ENCODE peak calls at places on chromosomes 11 and 22, in five cellular contexts. U is K562, E is H1, C is HepG2, D is GM12878. B is an unnamed sample.

GRCh38 chr22:48492371-48493320 is 1335.0 kb downstream of the BRD1 start:
- DNase-seq in U (peak), E (peak), C (peak), D (peak), B (peak)

GRCh38 chr11:16985297-16985696 is 28.9 kb downstream of the PLEKHA7 start:
- DNase-seq in U (no peak), E (no peak), C (peak), D (no peak), B (no peak)

GRCh38 chr22:20494978-20495860 is at the start of gene KLHL22:
- DNase-seq in U (no peak), E (peak), C (peak), D (no peak), B (no peak)

GRCh38 chr22:20106205-20106848 is 9.6 kb upstream of the RANBP1 start:
- DNase-seq in U (no peak), E (no peak), C (no peak), D (no peak), B (no peak)

GRCh38 chr11:119832536-119832935 is 103.5 kb upstream of the NECTIN1 start:
- DNase-seq in U (no peak), E (no peak), C (peak), D (no peak), B (no peak)

GRCh38 chr11:95443386-95443785 is 212.4 kb upstream of the SESN3 start:
- DNase-seq in U (peak), E (no peak), C (peak), D (peak), B (no peak)

GRCh38 chr22:17781319-17782031 is 7.2 kb upstream of the BID start:
- DNase-seq in U (peak), E (no peak), C (peak), D (peak), B (no peak)

GRCh38 chr11:120134931-120135228 is 3.0 kb downstream of the TRIM29 start:
- DNase-seq in U (no peak), E (no peak), C (no peak), D (no peak), B (no peak)

GRCh38 chr22:31046591-31047226 is 34.4 kb upstream of the SMTN start:
- DNase-seq in U (peak), E (no peak), C (peak), D (no peak), B (no peak)

DNA sequence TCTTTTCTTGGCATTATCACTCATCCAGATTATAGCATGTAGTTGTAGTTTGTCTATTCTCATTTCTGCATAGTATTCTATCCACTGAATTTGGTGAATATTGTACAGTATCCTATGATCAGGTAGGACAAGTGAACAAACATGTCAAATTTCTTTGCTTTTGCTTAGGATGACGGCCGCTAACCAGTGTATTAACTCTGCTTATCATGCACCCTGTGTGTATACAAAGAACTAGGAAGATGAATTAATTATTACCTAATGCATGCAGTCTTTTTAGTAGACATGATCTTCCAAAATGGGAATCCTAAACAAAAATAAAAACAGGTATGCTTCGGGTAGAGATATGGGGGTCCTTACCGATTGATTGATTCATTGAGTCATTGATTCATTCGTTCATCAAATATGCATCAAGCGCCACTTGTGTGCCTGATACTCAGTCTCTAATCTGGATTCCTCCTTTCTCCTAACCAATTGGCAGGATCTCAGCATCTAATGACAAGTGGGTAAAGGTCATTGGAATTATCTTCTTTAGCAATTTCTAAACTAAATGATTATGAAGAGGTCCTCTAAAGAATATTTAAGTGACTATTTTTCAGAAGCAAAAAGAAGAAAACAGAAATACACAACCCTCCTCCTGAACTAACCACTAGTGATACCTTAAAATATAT is 27.9 kb downstream of the PRDM11 start:
- DNase-seq in U (no peak), E (no peak), C (no peak), D (no peak), B (no peak)
- TF ChIP-seq SRF in U (no peak), E (no peak), C (no peak), D (no peak), B (no peak)

GRCh38 chr11:82733444-82734119 is at the start of gene FAM181B:
- DNase-seq in U (peak), E (peak), C (no peak), D (no peak), B (no peak)

GRCh38 chr11:82734120-82734479 is 436 bp upstream of the FAM181B start:
- DNase-seq in U (no peak), E (no peak), C (no peak), D (no peak), B (no peak)

GRCh38 chr11:82731691-82732277 is 1.9 kb downstream of the FAM181B start:
- DNase-seq in U (peak), E (no peak), C (no peak), D (no peak), B (no peak)

GRCh38 chr11:82732348-82732733 is 1.3 kb downstream of the FAM181B start:
- DNase-seq in U (no peak), E (no peak), C (no peak), D (no peak), B (no peak)

DNA sequence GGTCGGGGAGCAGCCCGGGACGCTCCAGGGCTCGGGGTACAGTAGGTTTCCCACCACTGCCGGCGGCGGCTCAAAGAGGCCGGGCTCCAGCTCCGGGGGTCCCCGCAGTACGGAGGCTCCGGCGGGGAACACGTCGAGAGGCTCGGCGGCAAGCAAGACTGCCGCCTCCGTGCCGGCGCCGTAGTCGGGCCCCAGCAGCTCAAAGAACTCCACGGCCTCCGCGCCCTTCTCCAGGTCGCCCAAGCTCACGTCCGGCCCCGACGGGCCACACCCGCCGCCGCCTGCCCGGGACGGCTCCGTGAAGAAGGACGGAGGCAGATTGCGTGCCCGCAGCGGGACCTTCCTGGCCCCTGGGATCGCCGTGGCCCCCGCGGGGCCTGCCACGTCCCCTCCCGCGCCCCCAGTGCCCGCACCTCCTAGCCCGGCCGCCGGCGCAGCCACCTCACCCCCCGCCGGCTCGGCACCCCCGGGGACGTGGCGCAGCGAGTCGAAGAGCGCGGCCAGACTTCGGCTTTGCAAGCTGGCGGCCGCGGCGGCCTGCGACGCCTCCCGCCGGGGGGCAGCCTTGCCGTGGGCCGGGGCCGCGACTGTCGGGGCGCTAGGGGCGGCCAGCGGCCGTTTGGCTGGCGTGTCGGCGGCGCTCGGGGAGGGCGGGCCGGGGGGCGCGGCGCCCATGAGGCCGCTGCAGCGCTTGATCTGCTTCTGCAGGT is 775 bp downstream of the FAM181B start:
- DNase-seq in U (no peak), E (peak), C (no peak), D (no peak), B (no peak)
- H3K4me3 ChIP-seq in U (peak), E (peak), C (peak), D (no peak), B (no peak)

GRCh38 chr11:26704249-26704648 is 17.6 kb downstream of the SLC5A12 start:
- DNase-seq in U (no peak), E (no peak), C (no peak), D (no peak), B (no peak)
- TF ChIP-seq SRF in U (no peak), E (no peak), C (no peak), D (no peak), B (no peak)

DNA sequence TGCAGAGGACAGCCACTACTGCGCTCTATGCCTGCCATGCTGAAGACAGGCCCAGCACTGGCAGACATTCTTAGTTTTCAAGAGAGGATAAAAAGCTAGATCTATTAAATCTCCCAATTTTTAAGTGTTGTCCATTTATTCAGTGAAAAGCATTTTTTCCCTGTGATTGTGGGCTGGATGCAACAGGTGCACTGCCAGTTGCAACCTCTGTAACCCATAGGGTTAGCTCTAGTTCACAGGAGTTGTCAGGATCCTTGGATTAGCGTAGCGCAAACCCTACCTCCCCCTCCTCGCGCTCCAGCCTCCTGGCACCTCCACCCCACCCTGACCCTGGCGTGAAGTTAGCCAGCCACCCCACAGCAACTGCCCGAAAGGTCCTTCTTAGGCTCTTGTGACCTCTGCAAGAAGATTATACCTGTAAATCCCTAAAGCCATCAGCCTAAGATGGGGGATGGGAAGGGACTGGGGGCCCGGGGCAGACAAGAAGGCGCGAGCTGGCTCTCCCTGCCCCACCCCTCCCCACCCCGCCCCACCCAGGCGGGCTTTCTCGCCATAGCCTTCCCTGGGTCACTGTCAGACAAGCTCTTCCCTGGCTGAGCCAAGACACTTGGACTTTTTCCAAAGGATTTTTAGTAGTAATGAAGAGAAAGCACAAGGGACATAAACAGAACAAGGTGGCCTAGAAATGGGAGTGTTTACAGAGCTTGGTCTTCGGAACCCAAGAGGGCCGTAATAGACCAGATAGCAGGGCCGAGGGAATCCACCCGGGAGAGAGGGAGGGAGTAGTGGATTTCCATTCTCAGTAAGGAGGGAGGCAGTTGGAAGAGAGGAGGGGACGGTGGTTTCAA is 31.0 kb downstream of the EIF3F start:
- DNase-seq in U (no peak), E (peak), C (no peak), D (no peak), B (no peak)
- H3K4me3 ChIP-seq in U (no peak), E (peak), C (no peak), D (no peak), B (no peak)

B was measured in HCT116.